ENCODE peak calls at places on chromosome 1, in nine cellular contexts. G, Q, V, K, N, E, P, R and O are unnamed samples.

GRCh38 chr1:41862411-41863221 is 56.1 kb downstream of the HIVEP3 start:
- DNase-seq in Q (peak; percentile 98), N (no peak), G (no peak), V (no peak), K (no peak), P (no peak), R (peak; percentile 50), E (peak; percentile 94), O (peak; percentile 73)

GRCh38 chr1:58454807-58455206 is 91.7 kb downstream of the OMA1 start:
- DNase-seq in E (no peak), P (no peak), K (no peak), Q (no peak), V (no peak), G (no peak), R (no peak), N (no peak), O (no peak)

GRCh38 chr1:214573386-214574358 is 22.3 kb upstream of the PTPN14 start:
- DNase-seq in N (no peak), V (no peak), K (peak; percentile 45), G (no peak), R (no peak), E (no peak), Q (peak; percentile 50), P (no peak), O (no peak)

GRCh38 chr1:206687915-206688442 is 3.3 kb downstream of the MAPKAPK2 start:
- DNase-seq in Q (peak; percentile 56), G (no peak), P (no peak), E (peak; percentile 74), K (no peak), N (no peak), V (no peak), R (no peak), O (no peak)

GRCh38 chr1:198270421-198270820 is 113.6 kb downstream of the NEK7 start:
- DNase-seq in G (no peak), V (no peak), Q (no peak), K (no peak), P (no peak), R (no peak), N (no peak), E (no peak), O (no peak)

GRCh38 chr1:83849191-83850061 is 149.5 kb downstream of the TTLL7 start:
- DNase-seq in P (no peak), R (no peak), K (no peak), Q (no peak), N (no peak), E (peak; percentile 2), V (no peak), G (no peak), O (no peak)

GRCh38 chr1:99481391-99481996 is 164.4 kb upstream of the PALMD start:
- DNase-seq in G (peak; percentile 6), V (no peak), E (peak; percentile 79), R (no peak), Q (peak; percentile 79), P (peak; percentile 45), K (peak; percentile 47), N (peak; percentile 27), O (peak; percentile 43)

GRCh38 chr1:171166361-171166760 is 18.7 kb upstream of the FMO2 start:
- DNase-seq in K (no peak), G (no peak), E (no peak), N (no peak), Q (no peak), R (no peak), P (no peak), V (no peak), O (no peak)

GRCh38 chr1:151816964-151817730 is 11.9 kb upstream of the LINGO4 start:
- DNase-seq in N (no peak), P (no peak), Q (no peak), G (no peak), K (no peak), R (no peak), E (no peak), V (no peak), O (no peak)

GRCh38 chr1:240946926-240947325 is 335.0 kb upstream of the GREM2 start:
- DNase-seq in V (no peak), Q (peak; percentile 69), R (no peak), G (no peak), K (peak; percentile 73), E (peak; percentile 72), P (peak; percentile 28), N (no peak), O (peak; percentile 47)

GRCh38 chr1:108513114-108513513 is 46.8 kb upstream of the EEIG2 start:
- DNase-seq in G (no peak), N (no peak), P (no peak), V (no peak), R (no peak), Q (no peak), K (no peak), E (no peak), O (no peak)

GRCh38 chr1:14980801-14981200 is 172.7 kb upstream of the TMEM51 start:
- DNase-seq in G (no peak), N (no peak), K (no peak), R (no peak), P (no peak), E (peak; percentile 8), V (no peak), Q (peak; percentile 20), O (no peak)

GRCh38 chr1:37739222-37739621 is 25.7 kb downstream of the EPHA10 start:
- DNase-seq in V (no peak), G (no peak), K (peak; percentile 57), N (no peak), E (peak; percentile 29), Q (peak; percentile 7), R (no peak), P (no peak), O (no peak)

GRCh38 chr1:109787211-109787844 is 23.6 kb upstream of the EPS8L3 start:
- DNase-seq in P (no peak), E (peak; percentile 58), K (no peak), R (peak; percentile 20), N (no peak), V (no peak), G (no peak), Q (peak; percentile 45), O (no peak)

GRCh38 chr1:2230781-2231666 is 2.9 kb downstream of the SKI start:
- DNase-seq in N (peak; percentile 60), Q (peak; percentile 41), E (peak; percentile 34), P (no peak), R (no peak), G (peak; percentile 51), V (no peak), K (no peak), O (no peak)

GRCh38 chr1:27400035-27400962 is 7.9 kb downstream of the GPR3 start:
- DNase-seq in R (no peak), K (no peak), V (no peak), E (no peak), N (no peak), Q (no peak), P (no peak), G (no peak), O (no peak)

GRCh38 chr1:26391450-26391849 is 18.9 kb upstream of the ZNF683 start:
- DNase-seq in P (peak; percentile 23), E (peak; percentile 76), V (no peak), G (no peak), N (peak; percentile 41), K (peak; percentile 39), R (no peak), Q (peak; percentile 68), O (peak; percentile 56)

GRCh38 chr1:207352560-207352959 is 31.1 kb downstream of the CD55 start:
- DNase-seq in N (no peak), G (no peak), Q (peak; percentile 26), P (no peak), V (no peak), K (no peak), R (no peak), E (no peak), O (no peak)

GRCh38 chr1:201716742-201717135 is 112.2 kb upstream of the IPO9 start:
- DNase-seq in G (no peak), K (no peak), P (no peak), N (no peak), Q (no peak), V (no peak), R (no peak), E (no peak), O (no peak)

GRCh38 chr1:236052227-236052993 is 12.5 kb downstream of the NID1 start:
- DNase-seq in N (no peak), G (no peak), V (no peak), R (no peak), P (no peak), E (no peak), K (no peak), Q (no peak), O (no peak)

GRCh38 chr1:200938955-200939354 is 44.3 kb downstream of the INAVA start:
- DNase-seq in E (no peak), V (no peak), Q (peak; percentile 7), G (no peak), P (no peak), K (no peak), N (no peak), R (no peak), O (no peak)

GRCh38 chr1:214840366-214840765 is 237.4 kb downstream of the CENPF start:
- DNase-seq in V (no peak), N (no peak), R (no peak), E (peak; percentile 57), Q (peak; percentile 42), K (no peak), G (no peak), P (no peak), O (no peak)